ENCODE peak calls at places on chromosomes 12 and 14, in ten cellular contexts. One of them, this sample, is unnamed.

GRCh38 chr12:4287325-4288290 is 14.0 kb downstream of the CCND2 start:
- DNase-seq in heart right ventricle: no peak
- DNase-seq in cardiac muscle cell: no peak
- DNase-seq in sigmoid colon: no peak
- DNase-seq in CD8-positive, alpha-beta T cell: no peak
- DNase-seq in effector memory CD4-positive, alpha-beta T cell: no peak
- DNase-seq in adrenal gland: peak; percentile 25
- DNase-seq in CD4-positive, CD25-positive, alpha-beta regulatory T cell: no peak
- DNase-seq in OCI-LY7: no peak
- DNase-seq in AG04450: no peak
- DNase-seq in this sample: no peak

GRCh38 chr12:104486943-104487819 is 30.4 kb downstream of the CHST11 start:
- DNase-seq in heart right ventricle: no peak
- DNase-seq in cardiac muscle cell: no peak
- DNase-seq in sigmoid colon: no peak
- DNase-seq in CD8-positive, alpha-beta T cell: no peak
- DNase-seq in effector memory CD4-positive, alpha-beta T cell: no peak
- DNase-seq in adrenal gland: no peak
- DNase-seq in CD4-positive, CD25-positive, alpha-beta regulatory T cell: no peak
- DNase-seq in OCI-LY7: no peak
- DNase-seq in AG04450: no peak
- DNase-seq in this sample: no peak

GRCh38 chr14:92516966-92517350 is 3.4 kb downstream of the RIN3 start:
- DNase-seq in heart right ventricle: no peak
- DNase-seq in cardiac muscle cell: no peak
- DNase-seq in sigmoid colon: peak; percentile 42
- DNase-seq in CD8-positive, alpha-beta T cell: no peak
- DNase-seq in effector memory CD4-positive, alpha-beta T cell: no peak
- DNase-seq in adrenal gland: no peak
- DNase-seq in CD4-positive, CD25-positive, alpha-beta regulatory T cell: no peak
- DNase-seq in OCI-LY7: no peak
- DNase-seq in AG04450: no peak
- DNase-seq in this sample: no peak

GRCh38 chr12:112261559-112261958 is 120.7 kb downstream of the HECTD4 start:
- DNase-seq in heart right ventricle: no peak
- DNase-seq in cardiac muscle cell: no peak
- DNase-seq in sigmoid colon: no peak
- DNase-seq in CD8-positive, alpha-beta T cell: no peak
- DNase-seq in effector memory CD4-positive, alpha-beta T cell: no peak
- DNase-seq in adrenal gland: no peak
- DNase-seq in CD4-positive, CD25-positive, alpha-beta regulatory T cell: no peak
- DNase-seq in OCI-LY7: no peak
- DNase-seq in AG04450: no peak
- DNase-seq in this sample: no peak

GRCh38 chr12:47270782-47271664 is 191.3 kb upstream of the AMIGO2 start:
- DNase-seq in heart right ventricle: no peak
- DNase-seq in cardiac muscle cell: peak; percentile 71
- DNase-seq in sigmoid colon: no peak
- DNase-seq in CD8-positive, alpha-beta T cell: no peak
- DNase-seq in effector memory CD4-positive, alpha-beta T cell: no peak
- DNase-seq in adrenal gland: no peak
- DNase-seq in CD4-positive, CD25-positive, alpha-beta regulatory T cell: peak; percentile 45
- DNase-seq in OCI-LY7: no peak
- DNase-seq in AG04450: no peak
- DNase-seq in this sample: peak; percentile 18

GRCh38 chr14:49586673-49587460 is 687 bp upstream of the RPS29 start:
- DNase-seq in heart right ventricle: no peak
- DNase-seq in cardiac muscle cell: peak; percentile 82
- DNase-seq in sigmoid colon: no peak
- DNase-seq in CD8-positive, alpha-beta T cell: peak; percentile 13
- DNase-seq in effector memory CD4-positive, alpha-beta T cell: no peak
- DNase-seq in adrenal gland: no peak
- DNase-seq in CD4-positive, CD25-positive, alpha-beta regulatory T cell: peak; percentile 86
- DNase-seq in OCI-LY7: peak; percentile 78
- DNase-seq in AG04450: no peak
- DNase-seq in this sample: peak; percentile 34

GRCh38 chr12:125243811-125244210 is 178.6 kb downstream of the AACS start:
- DNase-seq in heart right ventricle: no peak
- DNase-seq in cardiac muscle cell: no peak
- DNase-seq in sigmoid colon: no peak
- DNase-seq in CD8-positive, alpha-beta T cell: no peak
- DNase-seq in effector memory CD4-positive, alpha-beta T cell: no peak
- DNase-seq in adrenal gland: no peak
- DNase-seq in CD4-positive, CD25-positive, alpha-beta regulatory T cell: no peak
- DNase-seq in OCI-LY7: no peak
- DNase-seq in AG04450: no peak
- DNase-seq in this sample: no peak

GRCh38 chr12:32698285-32698684 is 19.2 kb downstream of the DNM1L start:
- DNase-seq in heart right ventricle: no peak
- DNase-seq in cardiac muscle cell: no peak
- DNase-seq in sigmoid colon: no peak
- DNase-seq in CD8-positive, alpha-beta T cell: no peak
- DNase-seq in effector memory CD4-positive, alpha-beta T cell: no peak
- DNase-seq in adrenal gland: no peak
- DNase-seq in CD4-positive, CD25-positive, alpha-beta regulatory T cell: no peak
- DNase-seq in OCI-LY7: peak; percentile 8
- DNase-seq in AG04450: no peak
- DNase-seq in this sample: no peak

GRCh38 chr12:2111816-2112215 is 59.0 kb downstream of the CACNA1C start:
- DNase-seq in heart right ventricle: no peak
- DNase-seq in cardiac muscle cell: no peak
- DNase-seq in sigmoid colon: peak; percentile 51
- DNase-seq in CD8-positive, alpha-beta T cell: no peak
- DNase-seq in effector memory CD4-positive, alpha-beta T cell: no peak
- DNase-seq in adrenal gland: no peak
- DNase-seq in CD4-positive, CD25-positive, alpha-beta regulatory T cell: no peak
- DNase-seq in OCI-LY7: no peak
- DNase-seq in AG04450: no peak
- DNase-seq in this sample: no peak

GRCh38 chr12:110932048-110932447 is 11.7 kb upstream of the MYL2 start:
- DNase-seq in heart right ventricle: no peak
- DNase-seq in cardiac muscle cell: peak; percentile 29
- DNase-seq in sigmoid colon: no peak
- DNase-seq in CD8-positive, alpha-beta T cell: no peak
- DNase-seq in effector memory CD4-positive, alpha-beta T cell: no peak
- DNase-seq in adrenal gland: no peak
- DNase-seq in CD4-positive, CD25-positive, alpha-beta regulatory T cell: no peak
- DNase-seq in OCI-LY7: no peak
- DNase-seq in AG04450: no peak
- DNase-seq in this sample: no peak

GRCh38 chr12:55548756-55549155 is 646 bp upstream of the OR6C4 start:
- DNase-seq in heart right ventricle: no peak
- DNase-seq in cardiac muscle cell: no peak
- DNase-seq in sigmoid colon: no peak
- DNase-seq in CD8-positive, alpha-beta T cell: no peak
- DNase-seq in effector memory CD4-positive, alpha-beta T cell: no peak
- DNase-seq in adrenal gland: no peak
- DNase-seq in CD4-positive, CD25-positive, alpha-beta regulatory T cell: no peak
- DNase-seq in OCI-LY7: no peak
- DNase-seq in AG04450: no peak
- DNase-seq in this sample: no peak

GRCh38 chr14:59398841-59399240 is 66.3 kb downstream of the GPR135 start:
- DNase-seq in heart right ventricle: no peak
- DNase-seq in cardiac muscle cell: no peak
- DNase-seq in sigmoid colon: no peak
- DNase-seq in CD8-positive, alpha-beta T cell: no peak
- DNase-seq in effector memory CD4-positive, alpha-beta T cell: no peak
- DNase-seq in adrenal gland: no peak
- DNase-seq in CD4-positive, CD25-positive, alpha-beta regulatory T cell: peak; percentile 58
- DNase-seq in OCI-LY7: no peak
- DNase-seq in AG04450: no peak
- DNase-seq in this sample: no peak

GRCh38 chr14:75845136-75845804 is 136.5 kb downstream of the TGFB3 start:
- DNase-seq in heart right ventricle: no peak
- DNase-seq in cardiac muscle cell: no peak
- DNase-seq in sigmoid colon: no peak
- DNase-seq in CD8-positive, alpha-beta T cell: no peak
- DNase-seq in effector memory CD4-positive, alpha-beta T cell: no peak
- DNase-seq in adrenal gland: no peak
- DNase-seq in CD4-positive, CD25-positive, alpha-beta regulatory T cell: no peak
- DNase-seq in OCI-LY7: no peak
- DNase-seq in AG04450: no peak
- DNase-seq in this sample: no peak

DNA sequence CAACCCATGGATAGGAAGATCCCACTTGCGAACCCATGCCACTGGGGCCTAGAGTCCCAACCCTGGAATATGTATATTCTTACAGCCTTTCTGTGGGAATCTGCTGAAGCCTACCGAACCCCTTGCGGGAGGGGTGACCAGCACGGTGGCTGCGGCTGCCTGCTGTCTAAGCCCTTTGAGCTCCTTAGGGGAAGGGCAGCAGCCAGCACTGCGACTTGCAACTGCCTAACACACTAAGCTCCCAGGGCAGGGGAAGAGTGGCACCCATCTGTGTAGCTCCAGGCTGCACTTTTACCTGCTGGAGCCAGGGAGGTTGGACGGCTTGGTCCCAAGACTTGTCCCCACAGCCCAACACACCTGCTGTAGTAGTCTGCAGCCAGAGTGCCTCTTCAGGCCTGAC is 1968.7 kb upstream of the FLRT2 start:
- DNase-seq in heart right ventricle: no peak
- DNase-seq in cardiac muscle cell: no peak
- DNase-seq in sigmoid colon: no peak
- DNase-seq in CD8-positive, alpha-beta T cell: no peak
- DNase-seq in effector memory CD4-positive, alpha-beta T cell: no peak
- DNase-seq in adrenal gland: no peak
- DNase-seq in CD4-positive, CD25-positive, alpha-beta regulatory T cell: no peak
- DNase-seq in OCI-LY7: no peak
- DNase-seq in AG04450: no peak
- DNase-seq in this sample: no peak
- H3K4me3 ChIP-seq in heart right ventricle: no peak overlapping the region
- H3K4me3 ChIP-seq in cardiac muscle cell: no peak overlapping the region
- H3K4me3 ChIP-seq in sigmoid colon: no peak overlapping the region
- H3K4me3 ChIP-seq in CD8-positive, alpha-beta T cell: no peak overlapping the region
- H3K4me3 ChIP-seq in effector memory CD4-positive, alpha-beta T cell: no peak overlapping the region
- H3K4me3 ChIP-seq in adrenal gland: no peak overlapping the region
- H3K4me3 ChIP-seq in CD4-positive, CD25-positive, alpha-beta regulatory T cell: no peak overlapping the region
- H3K4me3 ChIP-seq in OCI-LY7: no peak overlapping the region
- H3K4me3 ChIP-seq in AG04450: no peak overlapping the region
- H3K4me3 ChIP-seq in this sample: no peak overlapping the region

DNA sequence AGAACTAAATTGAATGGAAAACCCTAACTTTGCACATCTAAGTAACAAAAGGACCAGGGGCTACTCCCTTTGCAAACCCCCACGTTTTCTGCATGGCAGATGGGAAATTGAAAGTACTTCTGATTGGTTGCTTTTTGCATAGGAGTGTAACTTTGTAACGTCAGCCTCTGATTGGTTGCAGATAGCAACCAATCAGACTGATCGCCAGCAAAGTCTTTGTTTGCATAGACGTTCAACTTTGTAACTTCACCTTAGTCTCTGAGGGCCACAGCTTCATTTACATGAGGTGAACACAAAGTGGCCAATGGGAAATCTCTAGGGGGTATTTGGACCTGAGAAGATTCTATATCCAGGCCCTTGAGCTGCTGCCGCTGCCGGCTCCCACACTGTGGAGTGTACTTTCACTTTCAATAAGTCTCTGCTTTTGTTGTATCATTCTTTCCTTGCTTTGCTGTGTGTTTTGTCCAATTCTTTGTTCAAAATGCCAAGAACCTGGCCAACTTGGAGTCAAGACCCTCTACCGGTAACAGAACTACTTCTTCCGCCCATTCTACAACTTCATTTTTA is 102.5 kb upstream of the PRICKLE1 start:
- DNase-seq in heart right ventricle: no peak
- DNase-seq in cardiac muscle cell: no peak
- DNase-seq in sigmoid colon: no peak
- DNase-seq in CD8-positive, alpha-beta T cell: no peak
- DNase-seq in effector memory CD4-positive, alpha-beta T cell: no peak
- DNase-seq in adrenal gland: no peak
- DNase-seq in CD4-positive, CD25-positive, alpha-beta regulatory T cell: no peak
- DNase-seq in OCI-LY7: no peak
- DNase-seq in AG04450: no peak
- DNase-seq in this sample: no peak
- H3K27ac ChIP-seq in heart right ventricle: peak overlapping the region; percentile 61
- H3K27ac ChIP-seq in cardiac muscle cell: no peak overlapping the region
- H3K27ac ChIP-seq in sigmoid colon: no peak overlapping the region
- H3K27ac ChIP-seq in CD8-positive, alpha-beta T cell: no peak overlapping the region
- H3K27ac ChIP-seq in effector memory CD4-positive, alpha-beta T cell: no peak overlapping the region
- H3K27ac ChIP-seq in adrenal gland: no peak overlapping the region
- H3K27ac ChIP-seq in CD4-positive, CD25-positive, alpha-beta regulatory T cell: no peak overlapping the region
- H3K27ac ChIP-seq in OCI-LY7: no peak overlapping the region
- H3K27ac ChIP-seq in AG04450: no peak overlapping the region
- H3K27ac ChIP-seq in this sample: no peak overlapping the region

GRCh38 chr12:92602930-92603623 is 99.7 kb upstream of the PLEKHG7 start:
- DNase-seq in heart right ventricle: no peak
- DNase-seq in cardiac muscle cell: no peak
- DNase-seq in sigmoid colon: no peak
- DNase-seq in CD8-positive, alpha-beta T cell: no peak
- DNase-seq in effector memory CD4-positive, alpha-beta T cell: no peak
- DNase-seq in adrenal gland: no peak
- DNase-seq in CD4-positive, CD25-positive, alpha-beta regulatory T cell: no peak
- DNase-seq in OCI-LY7: no peak
- DNase-seq in AG04450: no peak
- DNase-seq in this sample: no peak
- H3K9me3 ChIP-seq in heart right ventricle: peaks cover 11% of the 10 kb centered on the region
- H3K9me3 ChIP-seq in cardiac muscle cell: no peaks in the 10 kb centered on the region
- H3K9me3 ChIP-seq in sigmoid colon: peaks cover 8% of the 10 kb centered on the region
- H3K9me3 ChIP-seq in CD8-positive, alpha-beta T cell: no peaks in the 10 kb centered on the region
- H3K9me3 ChIP-seq in effector memory CD4-positive, alpha-beta T cell: no peaks in the 10 kb centered on the region
- H3K9me3 ChIP-seq in adrenal gland: no peaks in the 10 kb centered on the region
- H3K9me3 ChIP-seq in CD4-positive, CD25-positive, alpha-beta regulatory T cell: peaks cover 5% of the 10 kb centered on the region
- H3K9me3 ChIP-seq in OCI-LY7: peaks cover 18% of the 10 kb centered on the region
- H3K9me3 ChIP-seq in AG04450: peaks cover 8% of the 10 kb centered on the region
- H3K9me3 ChIP-seq in this sample: peaks cover 3% of the 10 kb centered on the region

GRCh38 chr12:109675411-109675810 is 38.2 kb upstream of the FAM222A start:
- DNase-seq in heart right ventricle: no peak
- DNase-seq in cardiac muscle cell: no peak
- DNase-seq in sigmoid colon: no peak
- DNase-seq in CD8-positive, alpha-beta T cell: no peak
- DNase-seq in effector memory CD4-positive, alpha-beta T cell: no peak
- DNase-seq in adrenal gland: no peak
- DNase-seq in CD4-positive, CD25-positive, alpha-beta regulatory T cell: no peak
- DNase-seq in OCI-LY7: no peak
- DNase-seq in AG04450: no peak
- DNase-seq in this sample: no peak

GRCh38 chr12:109680521-109681030 is 33.0 kb upstream of the FAM222A start:
- DNase-seq in heart right ventricle: no peak
- DNase-seq in cardiac muscle cell: no peak
- DNase-seq in sigmoid colon: no peak
- DNase-seq in CD8-positive, alpha-beta T cell: no peak
- DNase-seq in effector memory CD4-positive, alpha-beta T cell: no peak
- DNase-seq in adrenal gland: peak; percentile 47
- DNase-seq in CD4-positive, CD25-positive, alpha-beta regulatory T cell: no peak
- DNase-seq in OCI-LY7: no peak
- DNase-seq in AG04450: no peak
- DNase-seq in this sample: no peak

GRCh38 chr12:109677323-109677722 is 36.3 kb upstream of the FAM222A start:
- DNase-seq in heart right ventricle: no peak
- DNase-seq in cardiac muscle cell: no peak
- DNase-seq in sigmoid colon: no peak
- DNase-seq in CD8-positive, alpha-beta T cell: no peak
- DNase-seq in effector memory CD4-positive, alpha-beta T cell: no peak
- DNase-seq in adrenal gland: no peak
- DNase-seq in CD4-positive, CD25-positive, alpha-beta regulatory T cell: no peak
- DNase-seq in OCI-LY7: no peak
- DNase-seq in AG04450: no peak
- DNase-seq in this sample: no peak

GRCh38 chr12:109679716-109680520 is 33.7 kb upstream of the FAM222A start:
- DNase-seq in heart right ventricle: no peak
- DNase-seq in cardiac muscle cell: no peak
- DNase-seq in sigmoid colon: no peak
- DNase-seq in CD8-positive, alpha-beta T cell: no peak
- DNase-seq in effector memory CD4-positive, alpha-beta T cell: no peak
- DNase-seq in adrenal gland: no peak
- DNase-seq in CD4-positive, CD25-positive, alpha-beta regulatory T cell: no peak
- DNase-seq in OCI-LY7: no peak
- DNase-seq in AG04450: no peak
- DNase-seq in this sample: no peak

GRCh38 chr12:109678732-109679131 is 34.9 kb upstream of the FAM222A start:
- DNase-seq in heart right ventricle: no peak
- DNase-seq in cardiac muscle cell: no peak
- DNase-seq in sigmoid colon: no peak
- DNase-seq in CD8-positive, alpha-beta T cell: no peak
- DNase-seq in effector memory CD4-positive, alpha-beta T cell: no peak
- DNase-seq in adrenal gland: no peak
- DNase-seq in CD4-positive, CD25-positive, alpha-beta regulatory T cell: no peak
- DNase-seq in OCI-LY7: no peak
- DNase-seq in AG04450: no peak
- DNase-seq in this sample: no peak
- H3K4me3 ChIP-seq in heart right ventricle: no peak overlapping the region
- H3K4me3 ChIP-seq in cardiac muscle cell: no peak overlapping the region
- H3K4me3 ChIP-seq in sigmoid colon: no peak overlapping the region
- H3K4me3 ChIP-seq in CD8-positive, alpha-beta T cell: no peak overlapping the region
- H3K4me3 ChIP-seq in effector memory CD4-positive, alpha-beta T cell: no peak overlapping the region
- H3K4me3 ChIP-seq in adrenal gland: no peak overlapping the region
- H3K4me3 ChIP-seq in CD4-positive, CD25-positive, alpha-beta regulatory T cell: no peak overlapping the region
- H3K4me3 ChIP-seq in OCI-LY7: no peak overlapping the region
- H3K4me3 ChIP-seq in AG04450: no peak overlapping the region
- H3K4me3 ChIP-seq in this sample: no peak overlapping the region

This sample was measured in naive thymus-derived CD4-positive, alpha-beta T cell.